ENCODE peak calls at places on chromosomes 5 and 9, in four cellular contexts. One of them, this sample, is unnamed.

GRCh38 chr5:146515473-146516150 is 378 bp downstream of the GPR151 start:
- DNase-seq in H1: no peak
- DNase-seq in GM12878: no peak
- DNase-seq in HepG2: no peak
- DNase-seq in this sample: no peak

GRCh38 chr9:32348289-32348688 is 36.2 kb upstream of the ACO1 start:
- DNase-seq in H1: no peak
- DNase-seq in GM12878: no peak
- DNase-seq in HepG2: no peak
- DNase-seq in this sample: no peak

GRCh38 chr9:108786756-108787663 is 68.8 kb downstream of the ACTL7B start:
- DNase-seq in H1: no peak
- DNase-seq in GM12878: no peak
- DNase-seq in HepG2: no peak
- DNase-seq in this sample: no peak

GRCh38 chr9:87605676-87606075 is 108.0 kb downstream of the DAPK1 start:
- DNase-seq in H1: no peak
- DNase-seq in GM12878: no peak
- DNase-seq in HepG2: no peak
- DNase-seq in this sample: peak; percentile 35

GRCh38 chr5:53406630-53407316 is 73.7 kb upstream of the FST start:
- DNase-seq in H1: no peak
- DNase-seq in GM12878: no peak
- DNase-seq in HepG2: peak; percentile 5
- DNase-seq in this sample: no peak

GRCh38 chr5:11683666-11684065 is 220.6 kb downstream of the CTNND2 start:
- DNase-seq in H1: no peak
- DNase-seq in GM12878: no peak
- DNase-seq in HepG2: no peak
- DNase-seq in this sample: no peak

GRCh38 chr5:143065185-143065584 is 295.0 kb downstream of the ARHGAP26 start:
- DNase-seq in H1: no peak
- DNase-seq in GM12878: no peak
- DNase-seq in HepG2: no peak
- DNase-seq in this sample: no peak

GRCh38 chr5:78586251-78586650 is 62.3 kb downstream of the LHFPL2 start:
- DNase-seq in H1: no peak
- DNase-seq in GM12878: no peak
- DNase-seq in HepG2: no peak
- DNase-seq in this sample: no peak

GRCh38 chr5:9090381-9091026 is 455.4 kb downstream of the SEMA5A start:
- DNase-seq in H1: no peak
- DNase-seq in GM12878: no peak
- DNase-seq in HepG2: no peak
- DNase-seq in this sample: no peak

GRCh38 chr5:5419291-5420210 is 2.9 kb upstream of the ICE1 start:
- DNase-seq in H1: no peak
- DNase-seq in GM12878: no peak
- DNase-seq in HepG2: peak; percentile 52
- DNase-seq in this sample: peak; percentile 64

GRCh38 chr5:1670342-1670741 is 129.3 kb downstream of the MRPL36 start:
- DNase-seq in H1: no peak
- DNase-seq in GM12878: no peak
- DNase-seq in HepG2: no peak
- DNase-seq in this sample: no peak

GRCh38 chr9:8883313-8883712 is 1083.7 kb upstream of the DMAC1 start:
- DNase-seq in H1: no peak
- DNase-seq in GM12878: no peak
- DNase-seq in HepG2: no peak
- DNase-seq in this sample: no peak

GRCh38 chr9:21579209-21579608 is 97.1 kb upstream of the IFNE start:
- DNase-seq in H1: no peak
- DNase-seq in GM12878: no peak
- DNase-seq in HepG2: no peak
- DNase-seq in this sample: no peak

GRCh38 chr5:51495672-51496071 is 112.4 kb downstream of the ISL1 start:
- DNase-seq in H1: no peak
- DNase-seq in GM12878: no peak
- DNase-seq in HepG2: no peak
- DNase-seq in this sample: no peak

GRCh38 chr5:107633171-107633901 is 37.4 kb downstream of the EFNA5 start:
- DNase-seq in H1: no peak
- DNase-seq in GM12878: no peak
- DNase-seq in HepG2: no peak
- DNase-seq in this sample: no peak

GRCh38 chr9:100521282-100521681 is 48.3 kb downstream of the TMEFF1 start:
- DNase-seq in H1: no peak
- DNase-seq in GM12878: no peak
- DNase-seq in HepG2: no peak
- DNase-seq in this sample: no peak

GRCh38 chr9:83013261-83013610 is 49.7 kb downstream of the RASEF start:
- DNase-seq in H1: no peak
- DNase-seq in GM12878: no peak
- DNase-seq in HepG2: no peak
- DNase-seq in this sample: no peak

GRCh38 chr5:128259530-128260145 is 176.1 kb downstream of the SLC12A2 start:
- DNase-seq in H1: no peak
- DNase-seq in GM12878: no peak
- DNase-seq in HepG2: no peak
- DNase-seq in this sample: no peak

GRCh38 chr9:22307013-22307711 is 139.5 kb upstream of the DMRTA1 start:
- DNase-seq in H1: no peak
- DNase-seq in GM12878: no peak
- DNase-seq in HepG2: peak; percentile 43
- DNase-seq in this sample: no peak

GRCh38 chr9:95726756-95727155 is 148.7 kb upstream of the ERCC6L2 start:
- DNase-seq in H1: no peak
- DNase-seq in GM12878: no peak
- DNase-seq in HepG2: peak; percentile 48
- DNase-seq in this sample: peak; percentile 63

GRCh38 chr9:96072930-96073329 is 197.4 kb downstream of the ERCC6L2 start:
- DNase-seq in H1: no peak
- DNase-seq in GM12878: no peak
- DNase-seq in HepG2: no peak
- DNase-seq in this sample: no peak

GRCh38 chr5:164319161-164319560 is 813.7 kb downstream of the MAT2B start:
- DNase-seq in H1: no peak
- DNase-seq in GM12878: no peak
- DNase-seq in HepG2: no peak
- DNase-seq in this sample: no peak
- TF ChIP-seq TCF12 in H1: no peak
- TF ChIP-seq TCF12 in GM12878: no peak
- TF ChIP-seq TCF12 in HepG2: no peak
- TF ChIP-seq TCF12 in this sample: no peak

DNA sequence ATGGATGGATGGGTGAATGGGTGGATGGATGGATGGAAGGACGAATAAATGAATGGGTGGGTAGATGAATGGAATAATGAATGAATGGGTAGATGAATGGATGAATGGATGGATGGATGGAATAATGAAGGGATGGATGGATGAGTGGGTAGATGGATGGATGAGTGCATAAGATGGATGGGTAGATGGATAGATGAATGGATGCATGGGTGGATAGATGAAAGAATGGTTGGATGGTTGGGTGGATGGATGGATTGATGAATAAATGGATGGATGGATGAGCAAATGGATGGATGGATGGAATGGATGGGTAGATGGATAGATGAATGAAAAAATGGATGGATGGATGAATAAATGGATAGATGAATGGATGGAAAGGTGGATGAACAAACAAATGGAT is 85.2 kb downstream of the PHF2 start:
- DNase-seq in H1: no peak
- DNase-seq in GM12878: no peak
- DNase-seq in HepG2: no peak
- DNase-seq in this sample: no peak
- TF ChIP-seq CHD2 in H1: no peak
- TF ChIP-seq CHD2 in GM12878: no peak
- TF ChIP-seq CHD2 in HepG2: no peak
- TF ChIP-seq CHD2 in this sample: no peak

GRCh38 chr9:137727716-137728115 is 108.9 kb downstream of the EHMT1 start:
- DNase-seq in H1: no peak
- DNase-seq in GM12878: no peak
- DNase-seq in HepG2: no peak
- DNase-seq in this sample: no peak
- TF ChIP-seq TCF12 in H1: no peak
- TF ChIP-seq TCF12 in GM12878: no peak
- TF ChIP-seq TCF12 in HepG2: no peak
- TF ChIP-seq TCF12 in this sample: no peak

DNA sequence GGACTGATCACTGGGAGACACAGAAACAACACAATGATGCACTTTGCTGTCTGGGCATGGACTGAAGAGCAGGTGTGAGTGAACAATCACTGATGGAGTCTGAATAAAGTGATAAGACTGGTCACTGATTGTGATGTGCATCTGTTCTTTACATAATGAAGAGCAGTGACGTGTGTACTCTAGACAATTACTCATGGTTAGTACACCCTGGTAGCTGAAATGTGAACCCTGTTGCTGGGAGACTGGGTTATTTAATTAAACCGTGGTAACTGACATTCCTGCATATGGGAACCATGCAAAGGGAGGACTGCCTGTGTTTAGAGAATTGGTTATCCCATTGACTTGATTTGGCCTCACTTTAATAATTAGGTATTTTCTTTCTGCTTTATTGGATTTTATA is 202.9 kb downstream of the NR2F1-AS1 start:
- DNase-seq in H1: no peak
- DNase-seq in GM12878: no peak
- DNase-seq in HepG2: no peak
- DNase-seq in this sample: no peak
- TF ChIP-seq CHD2 in H1: no peak
- TF ChIP-seq CHD2 in GM12878: no peak
- TF ChIP-seq CHD2 in HepG2: no peak
- TF ChIP-seq CHD2 in this sample: no peak

GRCh38 chr9:78680196-78680595 is 383.3 kb downstream of the PSAT1 start:
- DNase-seq in H1: no peak
- DNase-seq in GM12878: no peak
- DNase-seq in HepG2: no peak
- DNase-seq in this sample: no peak
- TF ChIP-seq TCF12 in H1: no peak
- TF ChIP-seq TCF12 in GM12878: no peak
- TF ChIP-seq TCF12 in HepG2: no peak
- TF ChIP-seq TCF12 in this sample: no peak

GRCh38 chr5:118791986-118792734 is 196.2 kb downstream of the DTWD2 start:
- DNase-seq in H1: peak; percentile 2
- DNase-seq in GM12878: peak; percentile 36
- DNase-seq in HepG2: peak; percentile 54
- DNase-seq in this sample: peak; percentile 46
- TF ChIP-seq CHD2 in H1: no peak
- TF ChIP-seq CHD2 in GM12878: no peak
- TF ChIP-seq CHD2 in HepG2: no peak
- TF ChIP-seq CHD2 in this sample: no peak

GRCh38 chr5:62182802-62183201 is 123.2 kb upstream of the KIF2A start:
- DNase-seq in H1: no peak
- DNase-seq in GM12878: no peak
- DNase-seq in HepG2: no peak
- DNase-seq in this sample: no peak
- TF ChIP-seq TCF12 in H1: no peak
- TF ChIP-seq TCF12 in GM12878: no peak
- TF ChIP-seq TCF12 in HepG2: no peak
- TF ChIP-seq TCF12 in this sample: no peak

GRCh38 chr5:40226906-40227305 is 452.8 kb upstream of the PTGER4 start:
- DNase-seq in H1: no peak
- DNase-seq in GM12878: no peak
- DNase-seq in HepG2: no peak
- DNase-seq in this sample: no peak

GRCh38 chr5:40221796-40222195 is 457.9 kb upstream of the PTGER4 start:
- DNase-seq in H1: no peak
- DNase-seq in GM12878: no peak
- DNase-seq in HepG2: no peak
- DNase-seq in this sample: no peak

GRCh38 chr5:40224421-40224820 is 455.3 kb upstream of the PTGER4 start:
- DNase-seq in H1: no peak
- DNase-seq in GM12878: no peak
- DNase-seq in HepG2: no peak
- DNase-seq in this sample: no peak

GRCh38 chr5:40221255-40221654 is 458.5 kb upstream of the PTGER4 start:
- DNase-seq in H1: no peak
- DNase-seq in GM12878: no peak
- DNase-seq in HepG2: no peak
- DNase-seq in this sample: no peak

GRCh38 chr5:40223884-40224402 is 455.8 kb upstream of the PTGER4 start:
- DNase-seq in H1: no peak
- DNase-seq in GM12878: peak; percentile 85
- DNase-seq in HepG2: no peak
- DNase-seq in this sample: no peak
- TF ChIP-seq CHD2 in H1: no peak
- TF ChIP-seq CHD2 in GM12878: no peak
- TF ChIP-seq CHD2 in HepG2: no peak
- TF ChIP-seq CHD2 in this sample: no peak

DNA sequence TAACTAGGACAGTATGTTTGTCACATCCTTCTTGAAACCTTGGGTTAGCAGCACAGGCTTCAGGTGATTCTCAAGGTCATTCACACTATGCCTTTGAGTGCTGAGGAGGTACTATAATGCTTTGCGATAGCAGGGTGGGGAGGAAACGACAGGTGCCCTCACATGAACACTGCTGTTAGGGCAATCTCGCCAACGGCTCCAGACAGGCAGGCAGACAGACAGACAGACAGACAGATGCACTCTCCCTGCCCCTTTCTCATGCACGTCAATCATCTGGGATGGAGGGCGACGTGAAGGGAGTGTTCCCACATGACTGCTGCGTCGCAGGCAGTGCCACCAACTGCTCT is 82.9 kb downstream of the RAPGEF1 start:
- DNase-seq in H1: no peak
- DNase-seq in GM12878: no peak
- DNase-seq in HepG2: no peak
- DNase-seq in this sample: no peak
- TF ChIP-seq TCF12 in H1: no peak
- TF ChIP-seq TCF12 in GM12878: no peak
- TF ChIP-seq TCF12 in HepG2: no peak
- TF ChIP-seq TCF12 in this sample: no peak

This sample was measured in SK-N-SH.